ENCODE peak calls at places on chromosomes 4 and X, in four cellular contexts. One of them, this sample, is unnamed.

GRCh38 chrX:47146121-47146935 is 1.3 kb downstream of the RBM10 start:
- DNase-seq in GM20000: no peak
- DNase-seq in transverse colon: peak; percentile 60
- DNase-seq in BE2C: no peak
- DNase-seq in this sample: no peak

GRCh38 chr4:10179957-10180602 is 63.5 kb upstream of the WDR1 start:
- DNase-seq in GM20000: no peak
- DNase-seq in transverse colon: no peak
- DNase-seq in BE2C: no peak
- DNase-seq in this sample: no peak

GRCh38 chrX:10496345-10496965 is 123.9 kb downstream of the MID1 start:
- DNase-seq in GM20000: no peak
- DNase-seq in transverse colon: no peak
- DNase-seq in BE2C: peak; percentile 12
- DNase-seq in this sample: no peak

GRCh38 chr4:3729188-3729884 is 36.8 kb upstream of the ADRA2C start:
- DNase-seq in GM20000: no peak
- DNase-seq in transverse colon: no peak
- DNase-seq in BE2C: no peak
- DNase-seq in this sample: no peak

GRCh38 chrX:50812995-50813842 is 775 bp downstream of the SHROOM4 start:
- DNase-seq in GM20000: no peak
- DNase-seq in transverse colon: peak; percentile 25
- DNase-seq in BE2C: peak; percentile 12
- DNase-seq in this sample: no peak

GRCh38 chrX:15376956-15377355 is 7.3 kb downstream of the VEGFD start:
- DNase-seq in GM20000: no peak
- DNase-seq in transverse colon: no peak
- DNase-seq in BE2C: no peak
- DNase-seq in this sample: no peak

GRCh38 chr4:173301518-173302201 is 32.5 kb downstream of the HMGB2 start:
- DNase-seq in GM20000: peak; percentile 33
- DNase-seq in transverse colon: no peak
- DNase-seq in BE2C: no peak
- DNase-seq in this sample: peak; percentile 28

GRCh38 chr4:184318852-184319251 is 101.2 kb upstream of the ENPP6 start:
- DNase-seq in GM20000: no peak
- DNase-seq in transverse colon: no peak
- DNase-seq in BE2C: no peak
- DNase-seq in this sample: no peak

GRCh38 chr4:101232074-101232776 is 115.1 kb downstream of the PPP3CA start:
- DNase-seq in GM20000: no peak
- DNase-seq in transverse colon: no peak
- DNase-seq in BE2C: no peak
- DNase-seq in this sample: peak; percentile 53

GRCh38 chr4:145326491-145326890 is 146.1 kb upstream of the OTUD4 start:
- DNase-seq in GM20000: no peak
- DNase-seq in transverse colon: no peak
- DNase-seq in BE2C: no peak
- DNase-seq in this sample: no peak

GRCh38 chrX:74535633-74536141 is 78.7 kb downstream of the RLIM start:
- DNase-seq in GM20000: peak; percentile 51
- DNase-seq in transverse colon: peak; percentile 81
- DNase-seq in BE2C: peak; percentile 6
- DNase-seq in this sample: peak; percentile 66

GRCh38 chrX:14883826-14884225 is 10.6 kb downstream of the MOSPD2 start:
- DNase-seq in GM20000: no peak
- DNase-seq in transverse colon: no peak
- DNase-seq in BE2C: no peak
- DNase-seq in this sample: no peak

GRCh38 chr4:866761-867390 is 40.9 kb upstream of the CPLX1 start:
- DNase-seq in GM20000: no peak
- DNase-seq in transverse colon: no peak
- DNase-seq in BE2C: no peak
- DNase-seq in this sample: peak; percentile 34

GRCh38 chr4:2057382-2058065 is 1.6 kb upstream of the NAT8L start:
- DNase-seq in GM20000: no peak
- DNase-seq in transverse colon: no peak
- DNase-seq in BE2C: no peak
- DNase-seq in this sample: no peak

GRCh38 chrX:115344885-115345653 is 55.6 kb downstream of the LUZP4 start:
- DNase-seq in GM20000: no peak
- DNase-seq in transverse colon: peak; percentile 76
- DNase-seq in BE2C: peak; percentile 85
- DNase-seq in this sample: no peak

GRCh38 chr4:20878806-20879205 is 178.5 kb downstream of the PACRGL start:
- DNase-seq in GM20000: no peak
- DNase-seq in transverse colon: no peak
- DNase-seq in BE2C: peak; percentile 30
- DNase-seq in this sample: no peak

GRCh38 chrX:48589482-48590162 is 7.7 kb upstream of the WDR13 start:
- DNase-seq in GM20000: no peak
- DNase-seq in transverse colon: no peak
- DNase-seq in BE2C: peak; percentile 56
- DNase-seq in this sample: no peak

GRCh38 chr4:22434895-22435294 is 81.0 kb downstream of the ADGRA3 start:
- DNase-seq in GM20000: peak; percentile 6
- DNase-seq in transverse colon: peak; percentile 30
- DNase-seq in BE2C: peak; percentile 39
- DNase-seq in this sample: peak; percentile 32

GRCh38 chr4:142656178-142656577 is 189.9 kb downstream of the INPP4B start:
- DNase-seq in GM20000: no peak
- DNase-seq in transverse colon: no peak
- DNase-seq in BE2C: no peak
- DNase-seq in this sample: peak; percentile 26

GRCh38 chrX:41553688-41554087 is 106.5 kb downstream of the NYX start:
- DNase-seq in GM20000: no peak
- DNase-seq in transverse colon: no peak
- DNase-seq in BE2C: no peak
- DNase-seq in this sample: no peak

GRCh38 chrX:71660562-71661416 is 6.6 kb upstream of the LOC101059915 start:
- DNase-seq in GM20000: no peak
- DNase-seq in transverse colon: no peak
- DNase-seq in BE2C: no peak
- DNase-seq in this sample: no peak

GRCh38 chrX:53071604-53072417 is 10.4 kb upstream of the TSPYL2 start:
- DNase-seq in GM20000: peak; percentile 68
- DNase-seq in transverse colon: peak; percentile 77
- DNase-seq in BE2C: peak; percentile 65
- DNase-seq in this sample: peak; percentile 74

GRCh38 chrX:153638041-153638371 is 9.0 kb upstream of the DUSP9 start:
- DNase-seq in GM20000: no peak
- DNase-seq in transverse colon: no peak
- DNase-seq in BE2C: no peak
- DNase-seq in this sample: no peak

GRCh38 chr4:78268607-78269006 is 211.5 kb downstream of the FRAS1 start:
- DNase-seq in GM20000: no peak
- DNase-seq in transverse colon: no peak
- DNase-seq in BE2C: no peak
- DNase-seq in this sample: no peak

GRCh38 chrX:16628954-16629595 is 20.9 kb upstream of the S100G start:
- DNase-seq in GM20000: no peak
- DNase-seq in transverse colon: no peak
- DNase-seq in BE2C: no peak
- DNase-seq in this sample: no peak

GRCh38 chr4:7652906-7653305 is 218.2 kb upstream of the PSAPL1 start:
- DNase-seq in GM20000: no peak
- DNase-seq in transverse colon: no peak
- DNase-seq in BE2C: no peak
- DNase-seq in this sample: no peak

GRCh38 chr4:162872001-162872400 is 294.7 kb downstream of the NAF1 start:
- DNase-seq in GM20000: no peak
- DNase-seq in transverse colon: no peak
- DNase-seq in BE2C: no peak
- DNase-seq in this sample: no peak

GRCh38 chr4:108492816-108493595 is 127.4 kb upstream of the RPL34 start:
- DNase-seq in GM20000: no peak
- DNase-seq in transverse colon: peak; percentile 30
- DNase-seq in BE2C: peak; percentile 69
- DNase-seq in this sample: peak; percentile 41

GRCh38 chr4:124431663-124432192 is 280.8 kb downstream of the ANKRD50 start:
- DNase-seq in GM20000: no peak
- DNase-seq in transverse colon: no peak
- DNase-seq in BE2C: no peak
- DNase-seq in this sample: no peak

DNA sequence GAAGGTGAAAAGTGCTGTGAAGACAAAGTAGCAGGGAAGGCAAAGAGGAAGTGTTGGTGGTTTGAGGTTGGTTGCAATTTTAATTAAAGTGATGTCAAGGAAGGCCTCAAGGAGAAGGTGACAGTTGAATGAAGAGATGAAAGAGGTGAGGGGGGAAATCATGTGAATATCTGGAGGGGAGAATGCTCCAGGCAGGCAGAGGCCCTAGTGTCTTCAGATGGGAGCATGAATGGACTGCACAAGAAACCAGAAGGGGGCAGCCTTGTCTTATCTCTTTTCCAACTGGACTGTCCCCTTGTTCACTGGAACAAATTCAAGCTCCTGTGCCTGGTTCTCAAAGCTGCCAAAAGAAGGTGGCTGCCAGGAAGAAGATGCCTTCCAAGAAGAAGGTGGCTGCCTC is 68.4 kb downstream of the MAOB start:
- DNase-seq in GM20000: no peak
- DNase-seq in transverse colon: no peak
- DNase-seq in BE2C: peak; percentile 19
- DNase-seq in this sample: peak; percentile 38
- TF ChIP-seq CTCF in GM20000: no peak
- TF ChIP-seq CTCF in transverse colon: no peak
- TF ChIP-seq CTCF in BE2C: peak; percentile 25
- TF ChIP-seq CTCF in this sample: no peak

GRCh38 chr4:73653695-73654106 is 33.5 kb upstream of the RASSF6 start:
- DNase-seq in GM20000: peak; percentile 42
- DNase-seq in transverse colon: peak; percentile 33
- DNase-seq in BE2C: no peak
- DNase-seq in this sample: peak; percentile 8
- TF ChIP-seq CTCF in GM20000: no peak
- TF ChIP-seq CTCF in transverse colon: peak; percentile 80
- TF ChIP-seq CTCF in BE2C: peak; percentile 61
- TF ChIP-seq CTCF in this sample: peak; percentile 87

GRCh38 chr4:127162741-127163140 is 470.0 kb upstream of the INTU start:
- DNase-seq in GM20000: no peak
- DNase-seq in transverse colon: no peak
- DNase-seq in BE2C: no peak
- DNase-seq in this sample: no peak
- TF ChIP-seq CTCF in GM20000: no peak
- TF ChIP-seq CTCF in transverse colon: no peak
- TF ChIP-seq CTCF in BE2C: no peak
- TF ChIP-seq CTCF in this sample: no peak

GRCh38 chrX:132819885-132820284 is 138.5 kb downstream of the HS6ST2 start:
- DNase-seq in GM20000: no peak
- DNase-seq in transverse colon: no peak
- DNase-seq in BE2C: no peak
- DNase-seq in this sample: no peak

GRCh38 chrX:132820675-132821074 is 137.8 kb downstream of the HS6ST2 start:
- DNase-seq in GM20000: no peak
- DNase-seq in transverse colon: no peak
- DNase-seq in BE2C: no peak
- DNase-seq in this sample: no peak

GRCh38 chrX:132810964-132811712 is 147.3 kb downstream of the HS6ST2 start:
- DNase-seq in GM20000: no peak
- DNase-seq in transverse colon: no peak
- DNase-seq in BE2C: no peak
- DNase-seq in this sample: no peak

GRCh38 chrX:132818638-132819037 is 139.8 kb downstream of the HS6ST2 start:
- DNase-seq in GM20000: no peak
- DNase-seq in transverse colon: no peak
- DNase-seq in BE2C: no peak
- DNase-seq in this sample: no peak

DNA sequence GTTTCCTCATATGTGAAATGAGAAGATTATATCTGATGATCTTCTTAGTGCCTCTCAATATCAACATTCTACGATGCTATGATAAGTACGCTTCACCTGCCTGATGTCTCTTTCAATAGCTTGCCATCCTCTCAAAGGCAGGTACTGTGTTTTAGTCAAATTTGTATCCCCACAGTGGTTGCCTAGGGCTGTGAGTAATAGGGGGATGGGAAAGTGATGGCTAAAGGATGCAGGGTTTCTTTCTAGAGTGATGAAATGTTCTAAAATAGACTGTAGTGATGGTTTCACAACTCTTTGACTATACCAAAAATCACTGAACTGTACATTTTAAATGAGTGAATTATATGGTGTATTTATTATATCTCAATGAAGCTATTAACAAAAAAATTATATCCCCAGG is 142.8 kb downstream of the HS6ST2 start:
- DNase-seq in GM20000: no peak
- DNase-seq in transverse colon: no peak
- DNase-seq in BE2C: no peak
- DNase-seq in this sample: no peak
- TF ChIP-seq CTCF in GM20000: no peak
- TF ChIP-seq CTCF in transverse colon: no peak
- TF ChIP-seq CTCF in BE2C: no peak
- TF ChIP-seq CTCF in this sample: no peak

GRCh38 chrX:106415276-106415895 is 196.4 kb upstream of the RADX start:
- DNase-seq in GM20000: peak; percentile 11
- DNase-seq in transverse colon: no peak
- DNase-seq in BE2C: peak; percentile 4
- DNase-seq in this sample: peak; percentile 4
- TF ChIP-seq CTCF in GM20000: peak; percentile 6
- TF ChIP-seq CTCF in transverse colon: no peak
- TF ChIP-seq CTCF in BE2C: peak; percentile 46
- TF ChIP-seq CTCF in this sample: peak; percentile 46

This sample was measured in activated CD8-positive, alpha-beta T cell treated with anti-CD3 and anti-CD28 coated beads for 36 hours.